ENCODE peak calls at places on chromosomes 11 and 22, in four cellular contexts. K is tibial nerve, S is HepG2, W is choroid plexus epithelial cell. N is an unnamed sample.

GRCh38 chr11:2186669-2187266 is 15.2 kb upstream of the TH start:
- DNase-seq in S (peak; percentile 59), W (peak; percentile 36), K (no peak), N (no peak)

GRCh38 chr11:79262221-79262620 is 178.6 kb downstream of the TENM4 start:
- DNase-seq in K (no peak), W (no peak), S (no peak), N (no peak)

GRCh38 chr11:45468265-45468856 is 182.2 kb upstream of the SYT13 start:
- DNase-seq in K (no peak), S (no peak), W (peak; percentile 77), N (no peak)

GRCh38 chr22:31162015-31162765 is 2.2 kb downstream of the RNF185 start:
- DNase-seq in S (no peak), K (no peak), W (peak; percentile 38), N (no peak)

GRCh38 chr11:62124186-62125113 is 639 bp downstream of the INCENP start:
- DNase-seq in K (no peak), W (peak; percentile 37), S (peak; percentile 37), N (peak; percentile 36)

GRCh38 chr11:115338476-115338875 is 165.7 kb downstream of the CADM1 start:
- DNase-seq in S (no peak), K (no peak), W (peak; percentile 4), N (no peak)

GRCh38 chr11:59776210-59777066 is 21.3 kb downstream of the STX3 start:
- DNase-seq in K (no peak), W (peak; percentile 79), S (peak; percentile 90), N (no peak)

GRCh38 chr11:76770642-76771445 is 12.3 kb upstream of the TSKU start:
- DNase-seq in S (peak; percentile 69), K (peak; percentile 85), W (peak; percentile 96), N (no peak)

GRCh38 chr11:134355656-134356055 is 23.9 kb downstream of the GLB1L2 start:
- DNase-seq in K (no peak), W (no peak), S (no peak), N (no peak)

GRCh38 chr11:134853972-134854371 is 441.9 kb upstream of the B3GAT1 start:
- DNase-seq in S (no peak), W (no peak), K (no peak), N (no peak)

GRCh38 chr22:50731811-50732624 is 6.0 kb upstream of the ACR start:
- DNase-seq in S (peak; percentile 28), K (no peak), W (peak; percentile 55), N (peak; percentile 59)

GRCh38 chr11:12723410-12724297 is 49.4 kb downstream of the TEAD1 start:
- DNase-seq in S (peak; percentile 73), K (no peak), W (peak; percentile 67), N (no peak)

GRCh38 chr22:19079691-19080090 is 42.5 kb downstream of the DGCR2 start:
- DNase-seq in W (no peak), S (no peak), K (no peak), N (no peak)

GRCh38 chr22:44224166-44224565 is 43.4 kb downstream of the PARVG start:
- DNase-seq in S (no peak), W (no peak), K (no peak), N (peak; percentile 44)

GRCh38 chr11:121352301-121352891 is 59.8 kb downstream of the SC5D start:
- DNase-seq in K (no peak), S (no peak), W (no peak), N (no peak)

GRCh38 chr11:3123316-3123715 is 41.8 kb downstream of the OSBPL5 start:
- DNase-seq in S (no peak), K (peak; percentile 88), W (no peak), N (peak; percentile 68)

GRCh38 chr11:117045196-117045595 is 53.0 kb downstream of the SIK3 start:
- DNase-seq in S (no peak), W (peak; percentile 72), K (no peak), N (no peak)

GRCh38 chr11:17014321-17014773 is at the start of gene PLEKHA7:
- DNase-seq in K (no peak), W (no peak), S (peak; percentile 28), N (no peak)

GRCh38 chr11:92687724-92688123 is 281.7 kb upstream of the MTNR1B start:
- DNase-seq in S (no peak), K (no peak), W (no peak), N (no peak)

GRCh38 chr11:70397983-70398833 is at the start of gene CTTN:
- DNase-seq in S (peak; percentile 79), K (peak; percentile 77), W (peak; percentile 89), N (no peak)

DNA sequence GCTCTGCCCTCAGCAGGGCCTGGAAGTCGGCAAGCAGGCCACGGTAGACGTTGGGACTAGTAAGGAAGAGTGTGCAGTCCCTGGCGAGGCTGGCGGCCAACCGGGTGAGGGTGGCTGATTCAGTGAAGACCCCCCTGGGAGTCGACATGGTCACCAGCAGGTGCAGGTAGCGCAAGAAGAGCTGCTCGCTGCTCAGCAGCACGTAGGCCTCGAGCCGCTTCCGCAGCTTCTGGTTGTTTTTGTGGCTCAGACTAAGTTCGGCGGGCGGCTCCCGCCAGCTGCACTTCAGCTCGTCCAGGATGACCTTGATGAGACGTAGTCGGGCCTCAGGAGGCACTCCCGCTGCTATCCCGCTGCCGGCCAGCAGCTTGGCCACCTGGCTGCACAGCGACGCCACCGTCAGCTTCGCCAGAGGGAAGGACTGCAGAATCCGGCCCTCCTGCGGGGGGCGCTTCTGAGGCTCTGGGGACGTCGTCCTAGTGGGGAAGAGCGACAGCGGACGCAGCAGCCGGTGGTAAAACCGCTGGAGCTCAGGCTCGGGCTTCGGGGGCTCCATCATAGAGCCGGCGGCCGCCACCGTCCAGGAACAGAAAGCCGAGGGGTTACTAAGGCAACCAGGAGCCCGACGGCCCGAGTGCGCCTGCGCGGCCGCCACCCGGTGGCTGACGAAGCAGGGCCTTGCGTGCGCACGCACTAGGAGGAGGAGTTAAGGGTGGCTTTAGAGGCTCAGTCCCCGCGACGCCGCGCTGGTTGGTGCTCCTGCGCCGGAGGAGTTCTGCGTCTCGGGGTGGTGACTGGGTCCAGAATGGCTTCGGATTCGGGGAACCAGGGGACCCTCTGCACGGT is at the start of the genes CCDC87 and CCS:
- DNase-seq in S (peak; percentile 93), W (peak; percentile 96), K (peak; percentile 95), N (peak; percentile 99)
- TF ChIP-seq CTCF in S (peak; percentile 85), W (peak; percentile 78), K (peak; percentile 71), N (peak; percentile 88)

DNA sequence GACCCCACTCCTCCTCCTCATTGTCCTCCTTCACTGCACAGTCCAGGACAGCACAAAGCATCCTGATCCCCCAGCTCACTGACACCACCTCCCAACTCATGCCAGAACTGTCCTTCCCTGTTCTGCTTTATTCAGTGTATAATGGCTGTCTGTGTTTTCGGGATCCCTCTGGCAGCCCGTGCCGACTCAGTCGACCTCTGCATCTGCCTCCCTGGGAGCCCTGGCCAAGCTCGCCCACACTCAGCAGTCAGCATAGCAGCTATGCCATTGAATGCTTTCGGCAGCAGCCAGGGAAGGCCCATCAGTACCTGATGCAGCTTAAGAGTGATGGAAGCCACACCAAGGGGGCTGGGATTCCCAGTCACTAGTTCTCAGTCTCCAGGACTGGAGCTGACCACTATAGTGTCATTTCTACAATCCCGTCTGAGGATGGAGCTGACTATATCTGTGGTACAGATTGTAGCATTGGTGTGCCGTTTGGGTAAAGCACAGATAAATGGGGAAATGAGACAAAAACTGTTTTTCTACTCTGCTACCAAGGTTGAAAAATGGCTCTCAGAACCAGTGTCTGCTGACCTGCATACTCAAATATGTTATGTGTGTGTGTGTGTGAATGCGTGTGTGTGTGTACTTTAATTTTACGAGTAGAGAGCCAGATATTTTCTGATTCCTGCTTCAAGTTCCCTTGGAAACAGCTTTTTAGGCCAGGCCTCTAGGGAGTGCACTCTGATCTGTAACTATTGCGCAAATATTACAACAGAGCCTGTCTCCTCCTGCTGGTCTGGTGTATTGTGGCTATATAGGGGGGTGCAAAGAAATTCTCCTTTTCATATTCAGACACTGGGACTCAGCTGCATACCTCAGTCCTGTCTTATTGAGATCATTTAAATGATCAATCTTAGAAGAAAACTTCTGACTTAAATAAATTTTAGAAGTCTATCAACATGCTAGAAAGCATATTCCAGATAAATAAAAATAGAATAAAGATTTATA is 78.8 kb upstream of the TOP3B start:
- DNase-seq in S (peak; percentile 83), W (peak; percentile 89), K (peak; percentile 82), N (no peak)
- TF ChIP-seq CTCF in S (peak; percentile 60), W (peak; percentile 65), K (peak; percentile 50), N (peak; percentile 54)

DNA sequence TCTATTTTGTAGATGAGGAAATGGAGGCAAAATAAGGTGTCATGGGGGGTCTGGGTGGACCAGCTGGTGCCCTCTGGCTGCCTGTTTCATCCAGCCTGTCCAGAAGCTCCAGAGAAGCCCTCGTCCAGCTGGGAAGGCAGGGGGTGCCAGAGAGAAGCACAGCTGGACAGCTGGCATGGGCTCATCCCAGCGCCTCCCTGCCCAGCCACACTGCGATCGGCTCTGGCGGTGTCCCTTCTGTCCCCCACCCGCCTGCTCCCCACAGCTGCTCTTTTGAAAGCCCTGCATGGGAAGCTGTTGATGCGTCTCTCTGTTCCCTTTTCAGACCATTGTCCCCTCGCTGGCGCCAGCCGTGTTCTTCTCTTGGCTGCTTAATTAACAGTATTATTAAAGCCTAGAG is 86.5 kb downstream of the MN1 start:
- DNase-seq in K (no peak), W (peak; percentile 5), S (no peak), N (no peak)
- TF ChIP-seq CTCF in K (peak; percentile 18), W (peak; percentile 20), S (no peak), N (peak; percentile 52)

GRCh38 chr11:65013692-65014145 is 241 bp upstream of the ARL2 start:
- DNase-seq in W (peak; percentile 90), K (peak; percentile 80), S (no peak), N (no peak)
- TF ChIP-seq CTCF in W (no peak), K (no peak), S (peak; percentile 69), N (no peak)

N was measured in chondrocyte.